ENCODE peak calls at places on chromosomes 12 and 14, in five cellular contexts. One of them, this sample, is unnamed.
A peak's percentile ranks its signal among the peaks of the same experiment; 100 is the strongest.

GRCh38 chr12:5073838-5074237 is 30.2 kb downstream of the KCNA5 start:
- DNase-seq in CD8-positive, alpha-beta T cell: no peak
- DNase-seq in GM12864: no peak
- DNase-seq in HEK293T: no peak
- DNase-seq in effector CD8-positive, alpha-beta T cell: no peak
- DNase-seq in this sample: no peak

GRCh38 chr14:92460916-92461579 is 52.5 kb upstream of the RIN3 start:
- DNase-seq in CD8-positive, alpha-beta T cell: no peak
- DNase-seq in GM12864: peak; percentile 57
- DNase-seq in HEK293T: no peak
- DNase-seq in effector CD8-positive, alpha-beta T cell: no peak
- DNase-seq in this sample: no peak

GRCh38 chr14:90373887-90374286 is 22.9 kb upstream of the CALM1 start:
- DNase-seq in CD8-positive, alpha-beta T cell: no peak
- DNase-seq in GM12864: no peak
- DNase-seq in HEK293T: peak; percentile 36
- DNase-seq in effector CD8-positive, alpha-beta T cell: no peak
- DNase-seq in this sample: no peak

GRCh38 chr14:72457641-72458040 is 436.3 kb downstream of the DPF3 start:
- DNase-seq in CD8-positive, alpha-beta T cell: no peak
- DNase-seq in GM12864: no peak
- DNase-seq in HEK293T: no peak
- DNase-seq in effector CD8-positive, alpha-beta T cell: no peak
- DNase-seq in this sample: no peak

GRCh38 chr14:33451211-33451610 is 499.7 kb downstream of the EGLN3 start:
- DNase-seq in CD8-positive, alpha-beta T cell: no peak
- DNase-seq in GM12864: no peak
- DNase-seq in HEK293T: no peak
- DNase-seq in effector CD8-positive, alpha-beta T cell: no peak
- DNase-seq in this sample: no peak

GRCh38 chr12:112294793-112295192 is 87.4 kb downstream of the HECTD4 start:
- DNase-seq in CD8-positive, alpha-beta T cell: no peak
- DNase-seq in GM12864: no peak
- DNase-seq in HEK293T: no peak
- DNase-seq in effector CD8-positive, alpha-beta T cell: no peak
- DNase-seq in this sample: no peak

GRCh38 chr12:38137716-38138115 is 178.9 kb upstream of the ALG10B start:
- DNase-seq in CD8-positive, alpha-beta T cell: no peak
- DNase-seq in GM12864: no peak
- DNase-seq in HEK293T: no peak
- DNase-seq in effector CD8-positive, alpha-beta T cell: no peak
- DNase-seq in this sample: no peak

GRCh38 chr14:98932436-98933325 is 339.3 kb downstream of the BCL11B start:
- DNase-seq in CD8-positive, alpha-beta T cell: no peak
- DNase-seq in GM12864: no peak
- DNase-seq in HEK293T: no peak
- DNase-seq in effector CD8-positive, alpha-beta T cell: no peak
- DNase-seq in this sample: no peak

GRCh38 chr12:79187032-79187431 is 322.5 kb downstream of the SYT1 start:
- DNase-seq in CD8-positive, alpha-beta T cell: no peak
- DNase-seq in GM12864: no peak
- DNase-seq in HEK293T: no peak
- DNase-seq in effector CD8-positive, alpha-beta T cell: no peak
- DNase-seq in this sample: no peak

GRCh38 chr12:11630046-11630706 is 19.3 kb upstream of the ETV6 start:
- DNase-seq in CD8-positive, alpha-beta T cell: no peak
- DNase-seq in GM12864: no peak
- DNase-seq in HEK293T: no peak
- DNase-seq in effector CD8-positive, alpha-beta T cell: no peak
- DNase-seq in this sample: no peak

GRCh38 chr14:24430143-24430681 is 458 bp downstream of the KHNYN start:
- DNase-seq in CD8-positive, alpha-beta T cell: peak; percentile 50
- DNase-seq in GM12864: peak; percentile 12
- DNase-seq in HEK293T: peak; percentile 68
- DNase-seq in effector CD8-positive, alpha-beta T cell: peak; percentile 37
- DNase-seq in this sample: no peak

GRCh38 chr14:81281317-81281716 is 60.6 kb upstream of the GTF2A1 start:
- DNase-seq in CD8-positive, alpha-beta T cell: no peak
- DNase-seq in GM12864: no peak
- DNase-seq in HEK293T: no peak
- DNase-seq in effector CD8-positive, alpha-beta T cell: no peak
- DNase-seq in this sample: no peak

GRCh38 chr14:50974118-50974517 is 29.8 kb upstream of the PYGL start:
- DNase-seq in CD8-positive, alpha-beta T cell: no peak
- DNase-seq in GM12864: no peak
- DNase-seq in HEK293T: no peak
- DNase-seq in effector CD8-positive, alpha-beta T cell: no peak
- DNase-seq in this sample: no peak

This sample was measured in SIG-M5.